ENCODE peak calls at places on chromosome 16, in six cellular contexts. Y is K562, U is GM12878, T is SK-N-SH, K is HepG2, I is HCT116. R is an unnamed sample. For H3K79me2, the result is how much of the 10 kb centered on the place peaks cover.

GRCh38 chr16:77584205-77584859 is 138.0 kb upstream of the NUDT7 start:
- DNase-seq in Y (peak), U (no peak), T (peak), K (peak), I (peak), R (peak)

GRCh38 chr16:49473131-49473530 is 99.5 kb downstream of the C16orf78 start:
- DNase-seq in Y (no peak), U (no peak), T (no peak), K (no peak), I (no peak), R (no peak)

GRCh38 chr16:31274831-31275816 is 15.3 kb downstream of the ITGAM start:
- DNase-seq in Y (no peak), U (no peak), T (no peak), K (no peak), I (no peak), R (no peak)

GRCh38 chr16:14486520-14487303 is 143.3 kb downstream of the PARN start:
- DNase-seq in Y (peak), U (no peak), T (peak), K (peak), I (peak), R (peak)

GRCh38 chr16:56637814-56638750 is at the start of gene MT1A:
- DNase-seq in Y (peak), U (no peak), T (peak), K (peak), I (no peak), R (peak)

GRCh38 chr16:16107839-16108238 is 115.5 kb downstream of the ABCC6 start:
- DNase-seq in Y (no peak), U (no peak), T (no peak), K (no peak), I (no peak), R (no peak)

GRCh38 chr16:12146966-12147365 is 170.4 kb downstream of the SNX29 start:
- DNase-seq in Y (no peak), U (no peak), T (no peak), K (no peak), I (no peak), R (no peak)

GRCh38 chr16:57753448-57754353 is 18.1 kb downstream of the KATNB1 start:
- DNase-seq in Y (no peak), U (no peak), T (no peak), K (no peak), I (no peak), R (no peak)

GRCh38 chr16:12067714-12068401 is 91.3 kb downstream of the SNX29 start:
- DNase-seq in Y (peak), U (no peak), T (peak), K (peak), I (peak), R (peak)

GRCh38 chr16:90044111-90044551 is 24.9 kb upstream of the DBNDD1 start:
- DNase-seq in Y (peak), U (no peak), T (no peak), K (peak), I (peak), R (no peak)

GRCh38 chr16:79400462-79401149 is 199.9 kb downstream of the MAF start:
- DNase-seq in Y (peak), U (no peak), T (no peak), K (peak), I (no peak), R (no peak)

GRCh38 chr16:48971571-48972071 is 310.0 kb downstream of the CBLN1 start:
- DNase-seq in Y (no peak), U (no peak), T (no peak), K (no peak), I (peak), R (no peak)

GRCh38 chr16:27110524-27110896 is 43.8 kb downstream of the C16orf82 start:
- DNase-seq in Y (no peak), U (no peak), T (peak), K (no peak), I (no peak), R (no peak)

GRCh38 chr16:51155199-51155607 is 4.1 kb upstream of the SALL1 start:
- DNase-seq in Y (no peak), U (no peak), T (peak), K (no peak), I (no peak), R (peak)

GRCh38 chr16:85824161-85825135 is 25.0 kb downstream of the COX4I1 start:
- DNase-seq in Y (no peak), U (no peak), T (no peak), K (no peak), I (no peak), R (no peak)

GRCh38 chr16:78331749-78332148 is 232.3 kb downstream of the WWOX start:
- DNase-seq in Y (peak), U (no peak), T (no peak), K (no peak), I (no peak), R (no peak)

GRCh38 chr16:9658586-9658985 is 523.6 kb downstream of the GRIN2A start:
- DNase-seq in Y (no peak), U (no peak), T (no peak), K (no peak), I (no peak), R (no peak)

GRCh38 chr16:528111-529011 is 849 bp downstream of the CAPN15 start:
- DNase-seq in Y (peak), U (no peak), T (peak), K (no peak), I (no peak), R (peak)

GRCh38 chr16:68954871-68955635 is 111.7 kb downstream of the TANGO6 start:
- DNase-seq in Y (no peak), U (no peak), T (peak), K (no peak), I (no peak), R (no peak)
- TF ChIP-seq POLR2AphosphoS5 in Y (no peak), U (no peak), T (no peak), K (no peak), I (no peak), R (no peak)

GRCh38 chr16:3035972-3036725 is 595 bp downstream of the BICDL2 start:
- DNase-seq in Y (no peak), U (no peak), T (no peak), K (no peak), I (no peak), R (peak)
- TF ChIP-seq REST in Y (no peak), U (no peak), T (no peak), K (no peak), I (no peak), R (no peak)

GRCh38 chr16:10954903-10955302 is 10.5 kb downstream of the CLEC16A start:
- DNase-seq in Y (no peak), U (no peak), T (no peak), K (no peak), I (no peak), R (no peak)
- H3K79me2 ChIP-seq in Y (under half), U (under half), T (under half), K (under half), I (under half), R (under half)

GRCh38 chr16:70725912-70726828 is 40.3 kb upstream of the MTSS2 start:
- DNase-seq in Y (peak), U (no peak), T (no peak), K (no peak), I (no peak), R (no peak)
- TF ChIP-seq POLR2AphosphoS5 in Y (no peak), U (no peak), T (no peak), K (no peak), I (no peak), R (no peak)

GRCh38 chr16:88389621-88390160 is 6.9 kb downstream of the ZNF469 start:
- DNase-seq in Y (no peak), U (no peak), T (no peak), K (no peak), I (no peak), R (no peak)
- TF ChIP-seq REST in Y (no peak), U (no peak), T (no peak), K (no peak), I (no peak), R (no peak)

DNA sequence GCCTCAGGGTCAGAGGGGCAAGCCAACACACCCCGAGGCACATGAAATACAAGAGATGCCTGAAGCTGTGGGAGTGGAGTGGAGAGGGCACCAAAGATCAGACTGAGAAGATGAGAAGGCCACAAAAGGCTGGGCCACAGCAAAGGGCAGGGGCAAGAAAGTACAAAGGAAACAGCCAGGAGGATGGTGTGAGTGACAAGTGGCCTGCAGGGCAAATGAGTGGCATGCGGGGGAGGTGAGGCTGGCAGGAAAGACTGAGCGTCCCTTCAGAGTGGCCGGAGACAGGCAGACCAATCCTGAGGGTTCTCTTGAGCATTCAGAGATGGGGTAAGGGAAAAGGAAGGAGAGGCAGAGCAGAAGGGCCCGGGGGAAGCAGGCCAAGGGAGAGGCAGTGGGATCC is 23.2 kb downstream of the HSD11B2 start:
- DNase-seq in Y (no peak), U (no peak), T (no peak), K (no peak), I (no peak), R (no peak)
- H3K79me2 ChIP-seq in Y (under half), U (under half), T (under half), K (under half), I (under half), R (under half)

GRCh38 chr16:66189951-66190350 is 176.5 kb upstream of the CDH5 start:
- DNase-seq in Y (no peak), U (no peak), T (no peak), K (no peak), I (no peak), R (no peak)
- TF ChIP-seq POLR2AphosphoS5 in Y (no peak), U (no peak), T (no peak), K (no peak), I (no peak), R (no peak)

DNA sequence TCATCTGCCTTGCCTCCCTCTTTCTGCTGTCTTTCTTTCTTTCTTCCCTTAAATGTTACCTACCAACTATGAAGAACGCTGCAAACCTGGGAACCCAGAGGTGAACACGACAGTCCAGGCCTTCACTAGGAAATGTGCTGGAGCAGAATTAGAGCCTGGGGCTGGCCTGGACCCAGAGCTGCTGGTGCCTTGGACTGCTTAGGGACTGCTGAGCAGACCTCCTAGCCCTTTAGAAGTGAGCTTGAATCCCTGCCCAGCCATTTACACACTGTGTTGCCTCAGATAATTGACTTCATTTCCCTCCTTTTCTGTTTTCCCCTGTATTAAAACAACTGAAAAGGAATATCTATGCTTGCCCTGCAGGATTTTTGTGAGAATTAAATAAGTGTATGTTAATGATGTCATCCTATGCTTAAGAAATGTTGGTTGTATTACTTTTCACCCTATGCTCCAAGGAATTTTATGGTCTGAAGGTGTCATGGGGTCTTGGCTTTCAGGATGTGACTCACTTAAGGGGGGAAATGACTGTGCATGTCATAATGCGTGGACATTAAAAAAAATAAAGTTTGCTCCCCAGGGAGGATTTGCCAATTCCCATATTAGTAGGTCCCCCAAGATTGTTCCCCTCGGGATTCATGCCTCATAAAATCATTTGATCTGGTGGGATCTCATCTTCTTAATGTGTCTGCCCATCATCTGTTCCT is 11.5 kb downstream of the CDH13 start:
- DNase-seq in Y (no peak), U (no peak), T (no peak), K (no peak), I (no peak), R (no peak)
- TF ChIP-seq REST in Y (no peak), U (no peak), T (no peak), K (no peak), I (no peak), R (no peak)

R was measured in GM23338.